ENCODE peak calls at places on chromosomes 13 and 19, in four cellular contexts. X, E, T and C are unnamed samples. For H3K9me3 and H3K4me1, the result is how much of the 10 kb centered on the place peaks cover.

GRCh38 chr13:112715715-112716460 is 26.1 kb downstream of the ATP11A start:
- DNase-seq in E (no peak), X (no peak), T (no peak), C (no peak)

GRCh38 chr19:27745978-27746542 is 1466.9 kb downstream of the UQCRFS1 start:
- DNase-seq in T (no peak), E (no peak), X (no peak), C (no peak)

GRCh38 chr19:2055871-2056809 is 5.1 kb upstream of the MKNK2 start:
- DNase-seq in X (no peak), T (no peak), E (no peak), C (no peak)

GRCh38 chr19:18832331-18833140 is 777 bp downstream of the UPF1 start:
- DNase-seq in E (peak), T (no peak), X (no peak), C (no peak)

GRCh38 chr19:33125929-33126388 is 6.0 kb upstream of the WDR88 start:
- DNase-seq in X (no peak), E (peak), T (peak), C (peak)

GRCh38 chr13:94431987-94432386 is 47.5 kb downstream of the DCT start:
- DNase-seq in T (no peak), E (no peak), X (no peak), C (no peak)

GRCh38 chr13:60078226-60078625 is 85.5 kb downstream of the DIAPH3 start:
- DNase-seq in X (no peak), E (no peak), T (no peak), C (no peak)

GRCh38 chr19:9936151-9937000 is at the start of gene OLFM2:
- DNase-seq in T (no peak), E (no peak), X (no peak), C (no peak)

GRCh38 chr19:10891360-10892108 is 20.2 kb downstream of the CARM1 start:
- DNase-seq in E (no peak), T (no peak), X (no peak), C (no peak)

GRCh38 chr19:52566588-52566987 is 3.5 kb upstream of the ZNF701 start:
- DNase-seq in T (no peak), E (no peak), X (no peak), C (no peak)
- H3K9me3 ChIP-seq in T (under half), E (half or more), X (under half), C (under half)

DNA sequence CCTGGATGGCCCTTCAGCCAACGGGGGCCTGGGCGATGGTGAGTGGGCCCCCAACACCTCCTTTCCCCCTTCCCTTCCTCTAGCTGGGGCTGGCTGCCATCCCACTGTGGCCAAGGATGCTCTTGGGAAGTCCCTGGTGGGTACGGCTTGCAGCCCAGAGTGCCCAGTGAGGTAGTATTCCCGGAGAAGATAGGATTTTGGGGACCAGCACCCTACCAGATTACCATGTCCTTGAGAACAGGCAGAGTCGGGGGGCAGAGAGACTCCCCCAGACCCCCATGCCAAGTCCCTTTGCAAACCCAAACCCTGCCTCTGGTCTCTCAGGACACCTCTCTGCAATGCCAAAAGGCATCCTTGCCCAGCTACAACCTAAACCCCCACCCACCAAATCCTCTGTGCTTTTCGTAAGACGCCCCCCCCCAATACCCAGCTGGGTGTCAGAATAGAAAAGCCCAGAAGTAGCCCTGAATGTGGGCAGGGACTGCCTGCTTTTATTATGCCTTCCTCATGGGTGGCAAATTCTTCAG is 1.7 kb downstream of the HIF3A start:
- DNase-seq in T (no peak), E (no peak), X (no peak), C (no peak)
- H3K4me1 ChIP-seq in T (under half), E (half or more), X (under half), C (under half)

DNA sequence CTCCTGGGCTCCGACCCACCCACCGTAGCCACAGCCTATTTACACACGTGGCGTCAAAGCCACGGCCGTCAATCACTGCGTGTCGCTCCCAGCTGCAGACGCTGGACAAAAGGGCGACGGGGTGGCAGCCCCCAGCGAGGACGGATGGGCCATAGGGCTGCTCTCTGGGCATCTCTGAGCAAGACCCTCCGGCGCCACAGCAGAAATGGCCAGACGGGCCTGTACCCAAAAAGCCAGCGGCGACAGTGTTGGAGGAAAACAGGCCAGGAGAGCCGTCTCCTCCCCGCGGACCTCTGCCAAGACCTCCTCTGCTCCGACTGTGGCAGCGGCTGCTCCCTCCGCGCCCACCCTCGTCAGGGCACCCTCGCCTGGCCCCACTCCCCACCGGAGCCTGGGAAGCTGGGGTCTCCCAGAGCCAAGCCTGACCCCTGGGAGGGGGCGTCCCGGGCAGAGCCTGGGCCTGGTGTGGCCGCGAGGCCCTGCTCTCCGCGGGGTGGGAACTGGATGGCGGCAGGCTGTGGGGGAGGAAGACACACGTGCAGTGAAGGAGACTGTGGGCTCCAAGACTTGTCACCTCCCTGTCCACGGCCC is 2.7 kb downstream of the C2CD4C start:
- DNase-seq in T (no peak), X (no peak), E (no peak), C (no peak)
- TF ChIP-seq SUZ12 in T (no peak), X (no peak), E (no peak), C (no peak)

GRCh38 chr19:4363571-4364304 is 20.4 kb downstream of the MPND start:
- DNase-seq in T (no peak), X (no peak), E (no peak), C (no peak)

GRCh38 chr19:4360641-4361151 is 17.3 kb downstream of the MPND start:
- DNase-seq in X (no peak), E (no peak), T (no peak), C (no peak)

GRCh38 chr19:4361152-4362037 is 18.0 kb downstream of the MPND start:
- DNase-seq in T (no peak), X (no peak), E (no peak), C (no peak)

GRCh38 chr19:4362038-4362828 is 18.9 kb downstream of the MPND start:
- DNase-seq in E (no peak), T (no peak), X (no peak), C (no peak)

GRCh38 chr19:4362871-4363545 is 19.6 kb downstream of the MPND start:
- DNase-seq in X (no peak), T (no peak), E (no peak), C (no peak)
- H3K9me3 ChIP-seq in X (under half), T (under half), E (under half), C (under half)

DNA sequence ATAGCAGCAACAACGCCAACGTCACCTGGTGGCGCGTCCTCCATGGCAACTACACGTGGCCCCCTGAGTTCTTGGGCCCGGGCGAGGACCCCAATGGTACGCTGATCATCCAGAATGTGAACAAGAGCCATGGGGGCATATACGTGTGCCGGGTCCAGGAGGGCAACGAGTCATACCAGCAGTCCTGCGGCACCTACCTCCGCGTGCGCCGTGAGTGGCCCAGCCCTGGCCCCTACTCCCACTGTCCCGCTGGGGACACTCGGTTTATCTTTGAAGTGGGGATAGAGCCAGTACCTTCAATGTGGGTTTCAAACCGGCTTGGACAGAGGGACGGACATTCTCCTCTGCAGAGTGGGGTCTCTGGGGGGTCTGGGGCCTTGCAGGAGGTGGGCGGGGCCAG is 2.0 kb downstream of the CD79A start:
- DNase-seq in E (no peak), X (no peak), T (no peak), C (no peak)
- H3K4me1 ChIP-seq in E (under half), X (under half), T (under half), C (under half)

DNA sequence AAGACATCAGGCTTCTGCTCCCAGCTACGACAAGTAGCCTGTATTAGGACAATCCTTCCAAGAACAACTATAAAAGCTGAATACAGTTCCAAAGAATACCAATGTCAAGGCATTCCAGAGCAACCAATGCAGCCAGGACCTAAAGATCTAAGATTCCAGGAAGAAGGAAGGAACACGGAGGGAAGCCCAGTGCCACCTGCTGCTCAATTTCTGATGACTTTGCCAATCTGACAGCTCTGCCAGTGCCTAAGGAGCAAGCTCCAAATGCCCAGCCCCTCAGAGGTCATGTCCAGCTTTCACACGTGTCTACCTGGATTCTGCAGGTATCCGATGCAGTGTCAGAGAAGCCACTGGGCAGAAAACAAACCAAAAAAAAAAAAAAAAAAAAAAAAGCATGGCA is 164.4 kb downstream of the IRS2 start:
- DNase-seq in X (no peak), E (no peak), T (no peak), C (no peak)
- TF ChIP-seq SUZ12 in X (no peak), E (no peak), T (no peak), C (no peak)

GRCh38 chr13:25807562-25807961 is 244.3 kb downstream of the SHISA2 start:
- DNase-seq in T (no peak), X (no peak), E (no peak), C (no peak)

GRCh38 chr13:25802579-25802978 is 249.2 kb downstream of the SHISA2 start:
- DNase-seq in T (no peak), E (no peak), X (no peak), C (no peak)

GRCh38 chr13:25798998-25799397 is 252.8 kb downstream of the SHISA2 start:
- DNase-seq in T (no peak), X (no peak), E (no peak), C (no peak)

GRCh38 chr13:25806304-25806974 is 245.4 kb downstream of the SHISA2 start:
- DNase-seq in E (no peak), X (no peak), T (peak), C (no peak)

DNA sequence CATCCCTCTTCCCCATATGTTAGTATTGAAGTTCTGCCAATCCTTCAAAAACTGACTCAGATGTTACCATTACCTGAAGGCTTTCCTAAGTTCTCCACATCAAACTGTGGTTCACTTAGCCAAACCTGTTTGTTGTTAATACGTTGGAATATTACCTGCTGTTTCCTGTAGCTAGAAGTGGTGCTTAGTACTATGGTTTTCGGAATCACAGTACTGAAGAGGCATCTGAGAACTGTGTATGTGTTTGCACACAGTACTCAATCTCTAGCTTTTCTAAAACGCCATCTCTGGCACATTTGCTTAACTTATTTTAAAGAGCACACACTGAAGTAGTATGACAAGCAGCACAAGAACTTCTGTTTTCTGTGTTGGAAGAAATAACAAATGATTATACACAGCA is 248.2 kb downstream of the SHISA2 start:
- DNase-seq in E (no peak), T (no peak), X (no peak), C (no peak)
- H3K9me3 ChIP-seq in E (under half), T (under half), X (under half), C (under half)

GRCh38 chr13:41317243-41317642 is 6.2 kb downstream of the NAA16 start:
- DNase-seq in T (no peak), X (no peak), E (no peak), C (no peak)

GRCh38 chr13:41313117-41313516 is 2.0 kb downstream of the NAA16 start:
- DNase-seq in X (no peak), T (no peak), E (no peak), C (no peak)

GRCh38 chr13:41311607-41312500 is 787 bp downstream of the NAA16 start:
- DNase-seq in T (no peak), E (peak), X (no peak), C (no peak)

GRCh38 chr13:41313659-41314197 is 2.7 kb downstream of the NAA16 start:
- DNase-seq in X (no peak), E (no peak), T (no peak), C (no peak)

DNA sequence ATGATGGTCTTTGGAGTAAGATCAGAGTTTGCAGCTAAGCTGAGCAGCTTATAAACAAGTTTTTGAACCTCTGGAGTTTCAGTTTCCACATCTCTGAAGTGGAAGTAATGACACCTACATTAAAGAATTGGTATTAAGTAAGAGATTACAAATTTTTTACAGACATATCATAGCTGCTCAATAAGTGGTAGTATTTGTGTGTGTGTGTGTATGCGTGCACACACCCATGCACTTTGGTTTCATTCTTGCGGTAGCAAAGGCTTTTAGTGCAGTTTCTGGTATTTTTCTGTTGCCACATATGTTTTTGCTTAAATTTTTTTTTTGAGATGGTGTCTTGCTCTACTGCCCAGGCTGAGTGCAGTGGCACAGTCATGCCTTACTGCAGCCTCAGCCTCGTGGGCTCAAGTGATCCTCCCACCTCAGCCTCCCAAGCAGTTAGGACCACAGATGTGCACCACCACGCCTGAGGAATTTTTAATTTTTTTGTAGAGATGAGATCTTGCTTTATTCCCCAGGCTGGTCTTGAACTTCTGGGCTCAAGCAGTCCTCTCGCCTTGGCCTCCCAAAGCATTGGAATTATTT is 4.5 kb downstream of the NAA16 start:
- DNase-seq in E (no peak), T (no peak), X (no peak), C (no peak)
- H3K4me1 ChIP-seq in E (under half), T (under half), X (under half), C (under half)